ENCODE peak calls at places on chromosomes 5 and 9, in seven cellular contexts. G is endothelial cell of umbilical vein; U is neural crest cell; F is left colon; E is activated T-helper 9 cell treated with anti-CD3 and anti-CD28 coated beads, Interleukin-2, amount 50 U/mL, for 16 hours; Y is lower lobe of right lung; R is BJ. O is an unnamed sample.

GRCh38 chr9:121852646-121853616 is 201.5 kb downstream of the DAB2IP start:
- DNase-seq in G (no peak), F (no peak), Y (no peak), R (no peak), U (no peak), E (no peak), O (no peak)

GRCh38 chr5:76927961-76928360 is 24.9 kb upstream of the CRHBP start:
- DNase-seq in R (no peak), E (no peak), Y (no peak), F (no peak), G (no peak), U (no peak), O (no peak)

GRCh38 chr5:57434227-57434640 is 48.4 kb downstream of the ACTBL2 start:
- DNase-seq in U (no peak), E (no peak), R (no peak), G (peak), F (no peak), Y (no peak), O (peak)

GRCh38 chr5:102545175-102545574 is 46.4 kb upstream of the SLCO6A1 start:
- DNase-seq in R (no peak), E (no peak), G (peak), Y (no peak), F (no peak), U (no peak), O (peak)

GRCh38 chr5:81945867-81946266 is 26.0 kb upstream of the ATG10 start:
- DNase-seq in U (no peak), E (no peak), R (no peak), F (no peak), Y (no peak), G (no peak), O (no peak)

GRCh38 chr5:55691265-55692105 is 20.6 kb downstream of the SLC38A9 start:
- DNase-seq in Y (no peak), U (no peak), R (no peak), E (no peak), G (peak), F (no peak), O (peak)

GRCh38 chr5:40224421-40224820 is 455.3 kb upstream of the PTGER4 start:
- DNase-seq in R (no peak), G (peak), F (no peak), U (no peak), Y (no peak), E (no peak), O (no peak)

GRCh38 chr9:69171049-69171448 is 3.0 kb upstream of the TJP2 start:
- DNase-seq in R (no peak), F (no peak), Y (no peak), G (peak), E (no peak), U (no peak), O (no peak)

GRCh38 chr5:31469886-31470285 is 62.0 kb downstream of the DROSHA start:
- DNase-seq in F (no peak), G (no peak), Y (no peak), R (no peak), E (no peak), U (no peak), O (no peak)

GRCh38 chr5:177023247-177023703 is 779 bp downstream of the ZNF346 start:
- DNase-seq in E (no peak), Y (no peak), U (peak), R (no peak), F (no peak), G (peak), O (peak)

GRCh38 chr5:172648008-172648359 is 6.9 kb downstream of the NEURL1B start:
- DNase-seq in E (no peak), G (no peak), F (peak), Y (no peak), R (no peak), U (no peak), O (no peak)

GRCh38 chr9:36911037-36911436 is 123.0 kb downstream of the PAX5 start:
- DNase-seq in G (no peak), U (no peak), F (no peak), E (no peak), R (no peak), Y (no peak), O (no peak)

GRCh38 chr9:21160178-21160577 is 6.3 kb downstream of the IFNA21 start:
- DNase-seq in U (no peak), F (no peak), R (no peak), E (no peak), G (peak), Y (no peak), O (no peak)

GRCh38 chr5:75468593-75468992 is 42.8 kb downstream of the CERT1 start:
- DNase-seq in R (no peak), Y (no peak), E (no peak), F (no peak), U (no peak), G (no peak), O (no peak)

GRCh38 chr9:115138151-115138550 is 20.2 kb upstream of the TNC start:
- DNase-seq in Y (no peak), G (no peak), F (no peak), R (no peak), E (no peak), U (no peak), O (no peak)

GRCh38 chr9:13331320-13331719 is 51.8 kb upstream of the MPDZ start:
- DNase-seq in F (no peak), R (no peak), G (no peak), U (no peak), Y (no peak), E (no peak), O (no peak)

GRCh38 chr9:92100237-92100911 is 14.8 kb downstream of the SPTLC1 start:
- DNase-seq in Y (no peak), R (peak), U (no peak), F (no peak), G (peak), E (no peak), O (peak)

GRCh38 chr5:77630246-77631165 is 8.0 kb downstream of the OTP start:
- DNase-seq in E (no peak), R (no peak), Y (peak), F (peak), G (no peak), U (no peak), O (peak)

GRCh38 chr9:127938298-127938690 is 640 bp upstream of the DPM2 start:
- DNase-seq in Y (no peak), E (no peak), F (no peak), U (no peak), R (no peak), G (no peak), O (no peak)